ENCODE peak calls at places on chromosomes 6 and 20, in nine cellular contexts. D is A549, C is right lobe of liver, V is IMR-90, B is spleen, L is adrenal gland, O is body of pancreas, U is gastrocnemius medialis, J is uterus. Q is an unnamed sample.

GRCh38 chr6:167005350-167006159 is 6.4 kb downstream of the CEP43 start:
- DNase-seq in B (no peak), C (no peak), J (peak), V (no peak), L (peak), O (peak), U (no peak), D (no peak), Q (no peak)

GRCh38 chr20:48187891-48188290 is 402.6 kb upstream of the SULF2 start:
- DNase-seq in C (no peak), L (no peak), B (no peak), J (no peak), D (no peak), U (no peak), O (no peak), V (peak), Q (no peak)

GRCh38 chr20:62816879-62817873 is at the start of gene COL9A3:
- DNase-seq in U (no peak), D (no peak), J (no peak), V (no peak), L (no peak), B (no peak), C (no peak), O (no peak), Q (no peak)

GRCh38 chr6:138494312-138494711 is 5.0 kb downstream of the NHSL1 start:
- DNase-seq in L (no peak), J (no peak), B (no peak), O (no peak), V (no peak), D (no peak), C (no peak), U (no peak), Q (no peak)

GRCh38 chr20:1391640-1392442 is 1.0 kb downstream of the FKBP1A start:
- DNase-seq in D (no peak), C (no peak), V (peak), J (no peak), L (peak), U (no peak), B (peak), O (no peak), Q (no peak)

GRCh38 chr6:13113956-13114593 is 214.3 kb downstream of the TBC1D7 start:
- DNase-seq in C (no peak), V (no peak), U (no peak), J (no peak), O (no peak), D (no peak), L (no peak), B (no peak), Q (no peak)

GRCh38 chr6:156599977-156600647 is 177.1 kb upstream of the ARID1B start:
- DNase-seq in L (no peak), J (peak), O (peak), V (no peak), C (no peak), D (no peak), B (no peak), U (peak), Q (no peak)

GRCh38 chr20:46962452-46963195 is 68.0 kb downstream of the EYA2 start:
- DNase-seq in J (no peak), V (peak), U (no peak), D (no peak), B (peak), O (no peak), L (no peak), C (no peak), Q (no peak)

GRCh38 chr6:108562503-108562993 is 1.8 kb downstream of the FOXO3 start:
- DNase-seq in C (peak), B (peak), U (peak), D (peak), J (peak), V (peak), L (peak), O (peak), Q (peak)

GRCh38 chr20:13462091-13462490 is 176.6 kb downstream of the TASP1 start:
- DNase-seq in J (no peak), V (no peak), B (no peak), O (no peak), L (no peak), D (no peak), C (no peak), U (no peak), Q (no peak)

GRCh38 chr6:96089173-96089572 is 73.4 kb downstream of the FUT9 start:
- DNase-seq in O (peak), C (no peak), L (no peak), D (no peak), B (no peak), V (no peak), J (no peak), U (no peak), Q (no peak)

GRCh38 chr6:149094934-149095341 is 222.6 kb upstream of the TAB2 start:
- DNase-seq in B (no peak), V (peak), O (no peak), D (no peak), J (no peak), U (no peak), L (no peak), C (no peak), Q (no peak)

GRCh38 chr6:79468116-79468515 is 69.1 kb downstream of the LCA5 start:
- DNase-seq in C (no peak), L (no peak), O (no peak), U (no peak), V (peak), B (no peak), J (no peak), D (no peak), Q (no peak)

GRCh38 chr6:90413867-90414266 is 117.2 kb upstream of the BACH2 start:
- DNase-seq in B (peak), U (no peak), C (no peak), J (no peak), O (peak), D (no peak), L (no peak), V (peak), Q (no peak)

GRCh38 chr6:28090902-28091586 is 10.7 kb downstream of the ZNF165 start:
- DNase-seq in L (no peak), V (no peak), D (no peak), U (no peak), C (no peak), B (no peak), O (no peak), J (no peak), Q (no peak)

GRCh38 chr6:105593056-105593455 is 190.2 kb upstream of the PREP start:
- DNase-seq in O (no peak), J (no peak), C (no peak), L (no peak), V (peak), D (no peak), U (no peak), B (no peak), Q (no peak)

GRCh38 chr20:64079273-64080012 is at the start of gene RGS19:
- DNase-seq in C (peak), O (peak), L (peak), D (no peak), B (peak), U (peak), V (peak), J (peak), Q (peak)

GRCh38 chr6:163457637-163458561 is 43.4 kb downstream of the QKI start:
- DNase-seq in L (no peak), B (no peak), O (peak), J (no peak), D (peak), C (no peak), U (peak), V (peak), Q (peak)

GRCh38 chr20:59165389-59165785 is 1.8 kb downstream of the ZNF831 start:
- DNase-seq in C (no peak), O (no peak), U (no peak), J (no peak), L (no peak), B (no peak), V (no peak), D (no peak), Q (no peak)

GRCh38 chr6:56541736-56542366 is 100.8 kb downstream of the DST start:
- DNase-seq in L (no peak), O (no peak), B (no peak), C (no peak), V (no peak), U (no peak), J (no peak), D (no peak), Q (no peak)

GRCh38 chr6:56540950-56541600 is 101.6 kb downstream of the DST start:
- DNase-seq in J (no peak), V (peak), O (peak), U (no peak), L (no peak), C (no peak), B (no peak), D (no peak), Q (no peak)

GRCh38 chr6:56540232-56540631 is 102.5 kb downstream of the DST start:
- DNase-seq in D (no peak), C (no peak), L (no peak), B (no peak), J (no peak), O (no peak), U (no peak), V (no peak), Q (no peak)

GRCh38 chr6:56539503-56540105 is 103.1 kb downstream of the DST start:
- DNase-seq in O (no peak), J (no peak), B (no peak), C (no peak), V (no peak), U (no peak), D (no peak), L (no peak), Q (no peak)

GRCh38 chr6:56542367-56543331 is 100.0 kb downstream of the DST start:
- DNase-seq in J (peak), L (peak), C (peak), B (peak), D (peak), U (peak), V (peak), O (peak), Q (peak)
- TF ChIP-seq POLR2A in J (peak), L (peak), C (peak), B (no peak), D (peak), U (peak), V (peak), O (peak), Q (peak)

GRCh38 chr6:33249732-33250625 is 21.7 kb downstream of the VPS52 start:
- DNase-seq in B (peak), L (peak), C (no peak), U (peak), J (peak), V (peak), D (no peak), O (peak), Q (no peak)

GRCh38 chr6:33250731-33251130 is 20.9 kb downstream of the VPS52 start:
- DNase-seq in J (no peak), U (no peak), O (no peak), C (no peak), L (no peak), B (peak), D (no peak), V (no peak), Q (no peak)

GRCh38 chr6:33248643-33248931 is 23.1 kb downstream of the VPS52 start:
- DNase-seq in U (no peak), D (no peak), L (no peak), O (no peak), V (no peak), J (no peak), C (no peak), B (no peak), Q (no peak)

GRCh38 chr6:33247977-33248642 is 23.6 kb downstream of the VPS52 start:
- DNase-seq in B (peak), D (peak), L (peak), O (peak), V (peak), C (peak), U (peak), J (peak), Q (no peak)

GRCh38 chr6:33248932-33249731 is 22.5 kb downstream of the VPS52 start:
- DNase-seq in O (peak), V (peak), L (peak), B (peak), U (peak), J (peak), C (peak), D (peak), Q (peak)
- TF ChIP-seq POLR2A in O (peak), V (peak), L (peak), B (peak), U (peak), J (peak), C (peak), D (peak), Q (peak)

GRCh38 chr6:87922947-87923330 is 124.7 kb upstream of the SPACA1 start:
- DNase-seq in O (no peak), B (peak), V (no peak), J (no peak), D (no peak), U (no peak), L (no peak), C (no peak), Q (no peak)
- TF ChIP-seq POLR2A in O (no peak), B (no peak), V (no peak), J (no peak), D (no peak), U (no peak), L (no peak), C (no peak), Q (no peak)

GRCh38 chr20:50921055-50921454 is 10.2 kb downstream of the ADNP start:
- DNase-seq in D (no peak), O (no peak), L (no peak), V (no peak), C (no peak), U (no peak), J (no peak), B (no peak), Q (no peak)
- TF ChIP-seq POLR2A in D (no peak), O (no peak), L (no peak), V (no peak), C (no peak), U (no peak), J (no peak), B (no peak), Q (no peak)

GRCh38 chr6:135147637-135148592 is 33.2 kb upstream of the MYB start:
- DNase-seq in J (no peak), O (no peak), D (no peak), B (no peak), C (no peak), L (no peak), V (peak), U (no peak), Q (no peak)
- TF ChIP-seq POLR2A in J (no peak), O (no peak), D (no peak), B (no peak), C (no peak), L (no peak), V (no peak), U (no peak), Q (no peak)

DNA sequence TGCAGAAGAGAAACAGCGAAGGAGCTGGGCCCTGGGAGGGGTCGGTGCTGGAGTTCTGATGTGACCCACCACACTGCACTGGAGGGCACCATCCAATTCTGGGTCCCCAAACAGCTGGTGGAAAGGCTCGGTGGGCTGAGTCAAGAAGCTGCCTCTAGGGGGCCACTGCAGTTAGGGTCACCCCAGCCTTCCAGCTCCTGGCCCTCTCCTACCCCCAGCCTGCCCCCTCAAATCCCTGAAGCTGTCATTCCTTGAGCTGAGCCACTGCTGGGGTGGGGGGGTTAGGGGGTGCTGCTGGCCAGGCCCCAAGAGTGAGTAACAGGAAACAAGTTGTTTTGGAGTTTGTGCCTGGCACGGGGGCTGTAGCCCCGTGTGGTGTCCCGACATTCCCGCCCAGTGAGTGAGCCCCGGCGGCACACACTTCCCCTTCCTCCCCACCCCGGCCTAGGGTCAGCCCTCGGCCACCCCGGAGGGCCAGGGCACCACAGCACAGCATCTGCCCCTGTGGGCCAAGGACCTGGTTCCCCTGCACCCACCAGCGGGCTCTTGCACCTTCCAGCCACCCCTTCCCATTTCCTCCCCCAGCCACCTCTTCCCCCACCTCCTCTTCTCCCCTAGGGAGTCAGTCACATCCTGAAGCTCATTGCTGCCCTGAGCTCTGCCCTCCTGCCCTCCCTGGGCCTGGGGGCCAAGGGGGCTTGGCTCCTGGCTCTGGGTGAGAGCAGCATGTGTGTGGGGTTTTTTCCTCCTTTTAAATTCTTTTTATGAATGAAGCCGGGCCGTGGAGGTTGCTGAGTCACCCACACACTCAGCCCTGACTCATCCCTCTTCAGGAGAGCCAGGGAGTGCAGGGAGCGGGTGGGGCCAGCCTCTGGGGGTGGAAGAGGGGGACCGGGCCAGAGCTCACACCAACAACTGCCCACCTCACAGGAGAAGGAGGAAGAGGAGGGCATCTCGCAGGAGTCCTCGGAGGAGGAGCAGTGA is 4.6 kb downstream of the SMIM29 start:
- DNase-seq in C (peak), D (peak), B (peak), J (peak), L (peak), V (peak), U (peak), O (peak), Q (peak)
- TF ChIP-seq POLR2A in C (no peak), D (no peak), B (no peak), J (no peak), L (no peak), V (peak), U (no peak), O (no peak), Q (no peak)

GRCh38 chr6:53067799-53068442 is 2.7 kb downstream of the FBXO9 start:
- DNase-seq in D (no peak), V (no peak), J (no peak), L (no peak), O (no peak), B (no peak), U (no peak), C (no peak), Q (no peak)
- TF ChIP-seq POLR2A in D (no peak), V (no peak), J (no peak), L (no peak), O (no peak), B (no peak), U (no peak), C (no peak), Q (no peak)

DNA sequence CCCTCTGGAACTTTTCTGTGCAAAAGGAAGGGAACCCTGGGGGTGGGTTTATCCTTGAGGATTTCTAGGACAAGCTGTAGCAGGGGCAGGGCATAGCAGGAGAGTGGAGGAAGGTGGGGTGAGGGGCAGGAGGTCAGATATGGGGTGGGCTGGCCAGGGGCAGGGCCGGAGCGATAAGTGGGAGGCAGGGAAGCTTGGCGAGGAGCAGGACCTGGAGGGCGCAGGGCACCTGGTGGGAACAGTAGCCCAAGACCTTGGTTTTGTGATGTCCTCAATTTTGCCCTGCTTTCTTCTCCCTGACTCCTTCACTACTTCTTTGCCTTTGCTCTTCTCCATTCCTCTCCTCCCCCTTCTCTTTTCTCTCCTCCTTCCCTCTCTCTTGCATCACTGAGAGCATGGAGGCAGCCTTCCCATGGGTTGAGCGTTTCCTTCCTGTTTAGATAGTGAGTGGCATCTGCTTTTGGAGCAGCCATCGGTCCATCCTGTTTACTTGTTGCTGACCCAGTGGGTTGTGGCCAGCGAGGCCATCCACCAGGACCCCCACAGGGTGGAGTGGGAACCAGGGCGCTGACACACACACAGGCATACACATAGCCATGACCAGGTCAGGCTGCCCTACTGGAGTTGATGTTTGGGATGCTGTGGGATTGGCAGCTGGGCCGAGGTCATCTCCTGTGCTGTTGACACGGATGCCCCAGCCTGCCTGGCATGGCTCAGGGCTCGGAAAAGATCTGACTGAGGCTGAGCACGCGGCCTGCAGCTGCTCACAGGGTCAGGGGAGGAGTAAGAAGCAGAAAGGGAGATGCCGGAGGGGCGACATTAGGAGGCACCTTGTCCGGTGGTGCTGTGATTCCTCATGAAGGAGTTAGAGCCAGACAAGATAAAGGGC is 121.0 kb upstream of the RNF24 start:
- DNase-seq in V (peak), B (no peak), U (no peak), O (no peak), D (peak), C (no peak), J (no peak), L (no peak), Q (no peak)
- TF ChIP-seq POLR2A in V (no peak), B (no peak), U (no peak), O (no peak), D (peak), C (no peak), J (no peak), L (no peak), Q (no peak)

GRCh38 chr6:31730631-31731086 is 1.6 kb upstream of the DDAH2 start:
- DNase-seq in J (no peak), L (no peak), U (no peak), B (peak), O (no peak), C (no peak), V (no peak), D (no peak), Q (no peak)

GRCh38 chr6:31728767-31729514 is at the start of gene DDAH2:
- DNase-seq in L (peak), U (no peak), D (no peak), V (no peak), B (peak), O (no peak), J (peak), C (no peak), Q (peak)

GRCh38 chr6:31727717-31728671 is 1.1 kb downstream of the DDAH2 start:
- DNase-seq in D (no peak), U (no peak), V (no peak), O (no peak), J (peak), C (no peak), B (peak), L (no peak), Q (no peak)

GRCh38 chr6:31729979-31730630 is 1.0 kb upstream of the DDAH2 start:
- DNase-seq in J (peak), V (peak), B (peak), U (peak), O (peak), C (peak), D (peak), L (peak), Q (peak)

GRCh38 chr6:31729515-31729978 is 448 bp upstream of the DDAH2 start:
- DNase-seq in L (peak), J (peak), V (peak), U (peak), D (peak), B (peak), C (peak), O (peak), Q (peak)
- TF ChIP-seq POLR2A in L (peak), J (peak), V (no peak), U (no peak), D (peak), B (no peak), C (peak), O (peak), Q (peak)

GRCh38 chr20:33703498-33704137 is 16.5 kb downstream of the PXMP4 start:
- DNase-seq in B (no peak), U (no peak), O (no peak), L (no peak), V (no peak), J (no peak), D (no peak), C (no peak), Q (no peak)

GRCh38 chr20:33702861-33703260 is 16.7 kb upstream of the E2F1 start:
- DNase-seq in B (no peak), C (peak), J (no peak), L (no peak), D (no peak), U (peak), V (no peak), O (no peak), Q (no peak)

GRCh38 chr20:33697129-33697528 is 10.9 kb upstream of the E2F1 start:
- DNase-seq in L (no peak), V (peak), U (peak), B (no peak), D (no peak), J (peak), C (no peak), O (no peak), Q (no peak)

GRCh38 chr20:33704197-33704924 is 15.7 kb downstream of the PXMP4 start:
- DNase-seq in B (no peak), J (no peak), V (no peak), C (no peak), U (no peak), D (no peak), O (no peak), L (no peak), Q (no peak)

GRCh38 chr20:33701629-33702450 is 15.7 kb upstream of the E2F1 start:
- DNase-seq in J (no peak), C (no peak), B (no peak), O (no peak), V (no peak), L (no peak), D (no peak), U (no peak), Q (no peak)
- TF ChIP-seq POLR2A in J (no peak), C (no peak), B (no peak), O (no peak), V (no peak), L (no peak), D (no peak), U (no peak), Q (no peak)